ENCODE peak calls at places on chromosome 4, in six cellular contexts. M is immature natural killer cell; A is NCI-H1417; G is activated gamma-delta T cell treated with anti-CD3 and anti-CD28 coated beads, Interleukin-2, amount 50 U/mL, for 16 hours; Z is OCI-LY7; V is MCF 10A. O is an unnamed sample.

GRCh38 chr4:20723463-20723862 is 23.2 kb downstream of the PACRGL start:
- DNase-seq in M (no peak), V (no peak), Z (no peak), G (no peak), A (no peak), O (no peak)

GRCh38 chr4:140109626-140110213 is 44.3 kb downstream of the MAML3 start:
- DNase-seq in M (no peak), V (no peak), G (no peak), Z (no peak), A (peak), O (no peak)

GRCh38 chr4:146159384-146160058 is 16.0 kb upstream of the LSM6 start:
- DNase-seq in M (no peak), Z (peak), V (no peak), A (no peak), G (no peak), O (no peak)

GRCh38 chr4:4461850-4462249 is 74.9 kb downstream of the NSG1 start:
- DNase-seq in A (peak), G (peak), V (no peak), M (peak), Z (no peak), O (peak)

GRCh38 chr4:137531121-137531520 is 1.2 kb downstream of the PCDH18 start:
- DNase-seq in A (no peak), Z (no peak), G (no peak), V (no peak), M (no peak), O (no peak)

GRCh38 chr4:109164011-109164410 is 138.4 kb downstream of the COL25A1 start:
- DNase-seq in Z (no peak), A (no peak), V (peak), G (no peak), M (no peak), O (no peak)

GRCh38 chr4:80841587-80842281 is 188.8 kb upstream of the BMP3 start:
- DNase-seq in G (no peak), M (no peak), A (no peak), Z (no peak), V (no peak), O (no peak)

GRCh38 chr4:173883821-173884220 is 353.8 kb upstream of the HAND2 start:
- DNase-seq in V (no peak), M (no peak), Z (no peak), A (no peak), G (no peak), O (no peak)

GRCh38 chr4:88610771-88611170 is 18.5 kb downstream of the HERC3 start:
- DNase-seq in G (no peak), V (peak), Z (no peak), M (no peak), A (no peak), O (no peak)

GRCh38 chr4:184248216-184248615 is 30.5 kb upstream of the ENPP6 start:
- DNase-seq in Z (no peak), G (no peak), A (no peak), V (peak), M (no peak), O (no peak)